ENCODE peak calls at places on chromosomes 7 and 10, in four cellular contexts. One of them, this sample, is unnamed.

GRCh38 chr10:27355918-27356573 is 115.4 kb upstream of the ACBD5 start:
- DNase-seq in A549: peak; percentile 16
- DNase-seq in AG04450: no peak
- DNase-seq in GF-D8: no peak
- DNase-seq in this sample: no peak

GRCh38 chr7:108002726-108003590 is at the start of gene LAMB1:
- DNase-seq in GF-D8: no peak
- DNase-seq in AG04450: no peak
- DNase-seq in A549: peak; percentile 75
- DNase-seq in this sample: peak; percentile 83

GRCh38 chr10:53430127-53430891 is 657.7 kb upstream of the MBL2 start:
- DNase-seq in A549: no peak
- DNase-seq in GF-D8: no peak
- DNase-seq in AG04450: no peak
- DNase-seq in this sample: no peak

GRCh38 chr10:33461295-33461640 is 126.8 kb upstream of the NRP1 start:
- DNase-seq in GF-D8: no peak
- DNase-seq in A549: no peak
- DNase-seq in AG04450: no peak
- DNase-seq in this sample: no peak

GRCh38 chr10:57015187-57015586 is 654.1 kb upstream of the ZWINT start:
- DNase-seq in GF-D8: no peak
- DNase-seq in AG04450: no peak
- DNase-seq in A549: no peak
- DNase-seq in this sample: no peak

GRCh38 chr7:87475359-87476178 is at the start of gene ABCB4:
- DNase-seq in AG04450: no peak
- DNase-seq in GF-D8: no peak
- DNase-seq in A549: no peak
- DNase-seq in this sample: no peak

GRCh38 chr10:45235823-45236222 is 79.6 kb downstream of the OR13A1 start:
- DNase-seq in AG04450: no peak
- DNase-seq in A549: no peak
- DNase-seq in GF-D8: no peak
- DNase-seq in this sample: peak; percentile 78

GRCh38 chr10:130515670-130516069 is 379.5 kb downstream of the GLRX3 start:
- DNase-seq in A549: no peak
- DNase-seq in GF-D8: no peak
- DNase-seq in AG04450: no peak
- DNase-seq in this sample: no peak

GRCh38 chr7:29345590-29345989 is 151.0 kb downstream of the CHN2 start:
- DNase-seq in GF-D8: no peak
- DNase-seq in A549: peak; percentile 12
- DNase-seq in AG04450: no peak
- DNase-seq in this sample: peak; percentile 41

GRCh38 chr7:28062197-28062988 is 118.2 kb downstream of the JAZF1 start:
- DNase-seq in A549: peak; percentile 81
- DNase-seq in GF-D8: peak; percentile 90
- DNase-seq in AG04450: no peak
- DNase-seq in this sample: peak; percentile 59

This sample was measured in endothelial cell of umbilical vein.